ENCODE peak calls at places on chromosomes 4 and X, in six cellular contexts. One of them, this sample, is unnamed.

GRCh38 chr4:175874290-175874689 is 62.2 kb upstream of the GPM6A start:
- DNase-seq in K562: no peak
- DNase-seq in SK-N-SH: no peak
- DNase-seq in Karpas-422: no peak
- DNase-seq in endothelial cell of umbilical vein: no peak
- DNase-seq in mesenchymal stem cell: no peak
- DNase-seq in this sample: no peak

GRCh38 chrX:30615229-30615628 is 37.7 kb upstream of the TASL start:
- DNase-seq in K562: no peak
- DNase-seq in SK-N-SH: no peak
- DNase-seq in Karpas-422: no peak
- DNase-seq in endothelial cell of umbilical vein: no peak
- DNase-seq in mesenchymal stem cell: no peak
- DNase-seq in this sample: no peak

GRCh38 chr4:88675543-88675942 is 22.1 kb downstream of the NAP1L5 start:
- DNase-seq in K562: no peak
- DNase-seq in SK-N-SH: no peak
- DNase-seq in Karpas-422: no peak
- DNase-seq in endothelial cell of umbilical vein: no peak
- DNase-seq in mesenchymal stem cell: no peak
- DNase-seq in this sample: no peak

GRCh38 chr4:61200991-61201526 is 933 bp downstream of the ADGRL3 start:
- DNase-seq in K562: no peak
- DNase-seq in SK-N-SH: peak
- DNase-seq in Karpas-422: no peak
- DNase-seq in endothelial cell of umbilical vein: no peak
- DNase-seq in mesenchymal stem cell: peak
- DNase-seq in this sample: no peak

GRCh38 chrX:150984164-150984824 is 1.2 kb downstream of the HMGB3 start:
- DNase-seq in K562: peak
- DNase-seq in SK-N-SH: peak
- DNase-seq in Karpas-422: no peak
- DNase-seq in endothelial cell of umbilical vein: no peak
- DNase-seq in mesenchymal stem cell: no peak
- DNase-seq in this sample: no peak

GRCh38 chr4:20487446-20487845 is 212.8 kb upstream of the PACRGL start:
- DNase-seq in K562: no peak
- DNase-seq in SK-N-SH: no peak
- DNase-seq in Karpas-422: no peak
- DNase-seq in endothelial cell of umbilical vein: no peak
- DNase-seq in mesenchymal stem cell: no peak
- DNase-seq in this sample: no peak

GRCh38 chr4:140092094-140092820 is 61.7 kb downstream of the MAML3 start:
- DNase-seq in K562: no peak
- DNase-seq in SK-N-SH: peak
- DNase-seq in Karpas-422: no peak
- DNase-seq in endothelial cell of umbilical vein: peak
- DNase-seq in mesenchymal stem cell: peak
- DNase-seq in this sample: peak

GRCh38 chrX:39899876-39900787 is 197.6 kb downstream of the BCOR start:
- DNase-seq in K562: no peak
- DNase-seq in SK-N-SH: peak
- DNase-seq in Karpas-422: no peak
- DNase-seq in endothelial cell of umbilical vein: no peak
- DNase-seq in mesenchymal stem cell: no peak
- DNase-seq in this sample: no peak

GRCh38 chr4:96974295-96974694 is 1134.4 kb downstream of the PDHA2 start:
- DNase-seq in K562: no peak
- DNase-seq in SK-N-SH: no peak
- DNase-seq in Karpas-422: no peak
- DNase-seq in endothelial cell of umbilical vein: no peak
- DNase-seq in mesenchymal stem cell: no peak
- DNase-seq in this sample: no peak

GRCh38 chr4:15563871-15564270 is 91.3 kb downstream of the FBXL5 start:
- DNase-seq in K562: no peak
- DNase-seq in SK-N-SH: no peak
- DNase-seq in Karpas-422: no peak
- DNase-seq in endothelial cell of umbilical vein: no peak
- DNase-seq in mesenchymal stem cell: no peak
- DNase-seq in this sample: no peak

GRCh38 chrX:12210196-12210815 is 72.0 kb downstream of the FRMPD4 start:
- DNase-seq in K562: no peak
- DNase-seq in SK-N-SH: no peak
- DNase-seq in Karpas-422: no peak
- DNase-seq in endothelial cell of umbilical vein: no peak
- DNase-seq in mesenchymal stem cell: peak
- DNase-seq in this sample: no peak

GRCh38 chrX:25020391-25021131 is 4.8 kb upstream of the ARX start:
- DNase-seq in K562: peak
- DNase-seq in SK-N-SH: peak
- DNase-seq in Karpas-422: peak
- DNase-seq in endothelial cell of umbilical vein: no peak
- DNase-seq in mesenchymal stem cell: no peak
- DNase-seq in this sample: no peak

GRCh38 chrX:84259868-84260267 is 71.9 kb upstream of the RPS6KA6 start:
- DNase-seq in K562: no peak
- DNase-seq in SK-N-SH: no peak
- DNase-seq in Karpas-422: no peak
- DNase-seq in endothelial cell of umbilical vein: no peak
- DNase-seq in mesenchymal stem cell: no peak
- DNase-seq in this sample: no peak

GRCh38 chr4:157075811-157076577 is at the start of gene GLRB:
- DNase-seq in K562: no peak
- DNase-seq in SK-N-SH: peak
- DNase-seq in Karpas-422: peak
- DNase-seq in endothelial cell of umbilical vein: peak
- DNase-seq in mesenchymal stem cell: peak
- DNase-seq in this sample: no peak

GRCh38 chr4:71415491-71415890 is 76.7 kb downstream of the SLC4A4 start:
- DNase-seq in K562: no peak
- DNase-seq in SK-N-SH: no peak
- DNase-seq in Karpas-422: no peak
- DNase-seq in endothelial cell of umbilical vein: no peak
- DNase-seq in mesenchymal stem cell: no peak
- DNase-seq in this sample: no peak

GRCh38 chr4:61580721-61581377 is 380.7 kb downstream of the ADGRL3 start:
- DNase-seq in K562: no peak
- DNase-seq in SK-N-SH: no peak
- DNase-seq in Karpas-422: no peak
- DNase-seq in endothelial cell of umbilical vein: no peak
- DNase-seq in mesenchymal stem cell: no peak
- DNase-seq in this sample: no peak

GRCh38 chr4:119550857-119551532 is 77.6 kb downstream of the PDE5A start:
- DNase-seq in K562: no peak
- DNase-seq in SK-N-SH: no peak
- DNase-seq in Karpas-422: no peak
- DNase-seq in endothelial cell of umbilical vein: no peak
- DNase-seq in mesenchymal stem cell: peak
- DNase-seq in this sample: no peak

GRCh38 chr4:47704693-47705325 is 133.1 kb downstream of the CORIN start:
- DNase-seq in K562: peak
- DNase-seq in SK-N-SH: peak
- DNase-seq in Karpas-422: peak
- DNase-seq in endothelial cell of umbilical vein: peak
- DNase-seq in mesenchymal stem cell: peak
- DNase-seq in this sample: no peak

GRCh38 chr4:3034231-3034630 is 40.1 kb downstream of the HTT-AS start:
- DNase-seq in K562: no peak
- DNase-seq in SK-N-SH: no peak
- DNase-seq in Karpas-422: no peak
- DNase-seq in endothelial cell of umbilical vein: no peak
- DNase-seq in mesenchymal stem cell: no peak
- DNase-seq in this sample: no peak

GRCh38 chr4:118835896-118836762 is at the start of gene SEC24D:
- DNase-seq in K562: peak
- DNase-seq in SK-N-SH: peak
- DNase-seq in Karpas-422: peak
- DNase-seq in endothelial cell of umbilical vein: peak
- DNase-seq in mesenchymal stem cell: peak
- DNase-seq in this sample: peak

GRCh38 chr4:89598602-89599001 is 238.4 kb downstream of the SNCA start:
- DNase-seq in K562: no peak
- DNase-seq in SK-N-SH: peak
- DNase-seq in Karpas-422: peak
- DNase-seq in endothelial cell of umbilical vein: peak
- DNase-seq in mesenchymal stem cell: peak
- DNase-seq in this sample: no peak

GRCh38 chr4:172751550-172751949 is 417.1 kb upstream of the GALNT7 start:
- DNase-seq in K562: no peak
- DNase-seq in SK-N-SH: no peak
- DNase-seq in Karpas-422: no peak
- DNase-seq in endothelial cell of umbilical vein: no peak
- DNase-seq in mesenchymal stem cell: no peak
- DNase-seq in this sample: no peak

GRCh38 chrX:123959281-123960063 is 2.0 kb upstream of the STAG2 start:
- DNase-seq in K562: peak
- DNase-seq in SK-N-SH: peak
- DNase-seq in Karpas-422: no peak
- DNase-seq in endothelial cell of umbilical vein: peak
- DNase-seq in mesenchymal stem cell: peak
- DNase-seq in this sample: peak

DNA sequence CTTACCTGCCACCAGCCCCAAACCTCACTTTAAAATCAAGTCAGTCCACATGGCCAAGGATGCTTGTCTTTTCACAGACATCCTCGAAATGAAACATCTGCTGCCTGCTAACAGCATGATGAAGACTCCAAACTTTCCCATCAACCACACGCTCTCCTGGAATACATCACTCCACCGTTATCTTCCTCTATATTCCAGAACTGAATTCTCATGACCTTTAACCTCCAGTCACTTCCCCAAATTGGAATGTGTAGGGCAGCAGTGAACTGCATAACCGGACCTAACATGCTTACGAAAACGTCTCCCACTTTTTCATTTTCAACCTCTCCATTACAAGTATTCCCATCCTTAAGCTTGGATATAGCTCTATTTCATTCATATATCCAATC is 30.7 kb upstream of the ZNF41 start:
- DNase-seq in K562: no peak
- DNase-seq in SK-N-SH: no peak
- DNase-seq in Karpas-422: no peak
- DNase-seq in endothelial cell of umbilical vein: no peak
- DNase-seq in mesenchymal stem cell: peak
- DNase-seq in this sample: no peak
- H3K9ac ChIP-seq in K562: no peak
- H3K9ac ChIP-seq in SK-N-SH: no peak
- H3K9ac ChIP-seq in Karpas-422: no peak
- H3K9ac ChIP-seq in endothelial cell of umbilical vein: peak
- H3K9ac ChIP-seq in mesenchymal stem cell: peak
- H3K9ac ChIP-seq in this sample: no peak

GRCh38 chrX:16797841-16798240 is 11.6 kb downstream of the TXLNG start:
- DNase-seq in K562: no peak
- DNase-seq in SK-N-SH: no peak
- DNase-seq in Karpas-422: no peak
- DNase-seq in endothelial cell of umbilical vein: no peak
- DNase-seq in mesenchymal stem cell: no peak
- DNase-seq in this sample: no peak

GRCh38 chrX:16796298-16796697 is 10.0 kb downstream of the TXLNG start:
- DNase-seq in K562: no peak
- DNase-seq in SK-N-SH: no peak
- DNase-seq in Karpas-422: peak
- DNase-seq in endothelial cell of umbilical vein: no peak
- DNase-seq in mesenchymal stem cell: no peak
- DNase-seq in this sample: no peak

GRCh38 chrX:16797358-16797757 is 11.1 kb downstream of the TXLNG start:
- DNase-seq in K562: no peak
- DNase-seq in SK-N-SH: no peak
- DNase-seq in Karpas-422: peak
- DNase-seq in endothelial cell of umbilical vein: no peak
- DNase-seq in mesenchymal stem cell: no peak
- DNase-seq in this sample: no peak
- H3K27ac ChIP-seq in K562: no peak
- H3K27ac ChIP-seq in SK-N-SH: no peak
- H3K27ac ChIP-seq in Karpas-422: no peak
- H3K27ac ChIP-seq in endothelial cell of umbilical vein: no peak
- H3K27ac ChIP-seq in mesenchymal stem cell: no peak
- H3K27ac ChIP-seq in this sample: no peak

GRCh38 chr4:105894570-105895323 is 524 bp upstream of the NPNT start:
- DNase-seq in K562: no peak
- DNase-seq in SK-N-SH: no peak
- DNase-seq in Karpas-422: no peak
- DNase-seq in endothelial cell of umbilical vein: no peak
- DNase-seq in mesenchymal stem cell: peak
- DNase-seq in this sample: peak
- H3K4me3 ChIP-seq in K562: no peak
- H3K4me3 ChIP-seq in SK-N-SH: no peak
- H3K4me3 ChIP-seq in Karpas-422: no peak
- H3K4me3 ChIP-seq in endothelial cell of umbilical vein: peak
- H3K4me3 ChIP-seq in mesenchymal stem cell: peak
- H3K4me3 ChIP-seq in this sample: peak

GRCh38 chrX:135302269-135302873 is 6.9 kb upstream of the ETDC start:
- DNase-seq in K562: no peak
- DNase-seq in SK-N-SH: no peak
- DNase-seq in Karpas-422: no peak
- DNase-seq in endothelial cell of umbilical vein: no peak
- DNase-seq in mesenchymal stem cell: no peak
- DNase-seq in this sample: no peak
- H3K9ac ChIP-seq in K562: no peak
- H3K9ac ChIP-seq in SK-N-SH: no peak
- H3K9ac ChIP-seq in Karpas-422: no peak
- H3K9ac ChIP-seq in endothelial cell of umbilical vein: no peak
- H3K9ac ChIP-seq in mesenchymal stem cell: no peak
- H3K9ac ChIP-seq in this sample: no peak

DNA sequence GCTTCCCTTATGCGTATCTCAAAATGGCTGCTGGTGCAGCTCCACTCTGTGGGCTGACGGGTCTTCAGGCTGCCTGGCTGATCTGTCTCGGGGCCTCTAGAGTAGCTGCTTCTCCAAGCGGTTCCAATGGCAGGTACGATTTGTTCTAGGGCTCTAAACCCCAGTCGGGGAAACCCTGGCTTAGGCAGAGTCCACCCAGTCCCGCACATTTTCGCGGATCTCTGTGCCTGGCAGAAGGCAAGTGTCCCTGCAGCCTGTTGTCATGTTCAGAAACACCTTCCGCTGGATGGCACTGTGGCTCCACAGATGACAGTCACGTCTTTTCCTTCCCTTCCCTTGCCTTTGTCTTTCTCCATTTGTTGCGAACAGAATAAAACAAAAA is 54.4 kb downstream of the NBDY start:
- DNase-seq in K562: no peak
- DNase-seq in SK-N-SH: peak
- DNase-seq in Karpas-422: peak
- DNase-seq in endothelial cell of umbilical vein: no peak
- DNase-seq in mesenchymal stem cell: no peak
- DNase-seq in this sample: peak
- H3K27ac ChIP-seq in K562: no peak
- H3K27ac ChIP-seq in SK-N-SH: no peak
- H3K27ac ChIP-seq in Karpas-422: peak
- H3K27ac ChIP-seq in endothelial cell of umbilical vein: no peak
- H3K27ac ChIP-seq in mesenchymal stem cell: no peak
- H3K27ac ChIP-seq in this sample: peak

GRCh38 chr4:38855466-38855865 is 1.2 kb downstream of the TLR6 start:
- DNase-seq in K562: no peak
- DNase-seq in SK-N-SH: no peak
- DNase-seq in Karpas-422: peak
- DNase-seq in endothelial cell of umbilical vein: no peak
- DNase-seq in mesenchymal stem cell: no peak
- DNase-seq in this sample: no peak
- H3K4me3 ChIP-seq in K562: no peak
- H3K4me3 ChIP-seq in SK-N-SH: no peak
- H3K4me3 ChIP-seq in Karpas-422: peak
- H3K4me3 ChIP-seq in endothelial cell of umbilical vein: no peak
- H3K4me3 ChIP-seq in mesenchymal stem cell: no peak
- H3K4me3 ChIP-seq in this sample: no peak